ENCODE peak calls at places on chromosomes 3 and 15, in seven cellular contexts. Y is GM23248, J is heart right ventricle, M is tibial nerve, K is suprapubic skin, W is psoas muscle, F is iPS DF 6.9. O is an unnamed sample.

GRCh38 chr3:58563386-58564035 is 13.7 kb downstream of the FAM107A start:
- DNase-seq in Y (peak; percentile 47), J (no peak), M (no peak), K (peak; percentile 62), W (no peak), F (no peak), O (no peak)

GRCh38 chr3:122786067-122786466 is 7.6 kb downstream of the HSPBAP1 start:
- DNase-seq in Y (peak; percentile 80), J (no peak), M (no peak), K (no peak), W (no peak), F (no peak), O (no peak)

GRCh38 chr3:186260726-186261125 is 101.3 kb downstream of the DGKG start:
- DNase-seq in Y (no peak), J (no peak), M (no peak), K (no peak), W (no peak), F (no peak), O (no peak)

GRCh38 chr3:152261329-152261728 is 7.4 kb upstream of the MBNL1 start:
- DNase-seq in Y (no peak), J (no peak), M (no peak), K (no peak), W (no peak), F (no peak), O (no peak)

GRCh38 chr15:34588046-34588674 is 4.7 kb upstream of the GOLGA8B start:
- DNase-seq in Y (peak; percentile 88), J (peak; percentile 47), M (peak; percentile 35), K (no peak), W (peak; percentile 30), F (peak; percentile 33), O (no peak)

GRCh38 chr15:52227456-52227855 is 36.3 kb upstream of the GNB5 start:
- DNase-seq in Y (peak; percentile 85), J (peak; percentile 63), M (peak; percentile 34), K (no peak), W (peak; percentile 50), F (peak; percentile 66), O (no peak)

GRCh38 chr15:67741313-67741712 is 84.0 kb upstream of the SKOR1 start:
- DNase-seq in Y (peak; percentile 33), J (no peak), M (no peak), K (no peak), W (no peak), F (no peak), O (no peak)

GRCh38 chr3:197028711-197029510 is 706 bp downstream of the MELTF start:
- DNase-seq in Y (peak; percentile 41), J (no peak), M (no peak), K (no peak), W (no peak), F (no peak), O (peak; percentile 80)

GRCh38 chr3:196501316-196502064 is 2.1 kb downstream of the RNF168 start:
- DNase-seq in Y (peak; percentile 61), J (no peak), M (no peak), K (no peak), W (peak; percentile 21), F (no peak), O (no peak)

GRCh38 chr15:31328425-31328998 is 1.9 kb downstream of the KLF13 start:
- DNase-seq in Y (peak; percentile 89), J (no peak), M (no peak), K (no peak), W (no peak), F (no peak), O (no peak)

GRCh38 chr15:67303490-67304363 is 49.1 kb downstream of the IQCH start:
- DNase-seq in Y (peak; percentile 47), J (peak; percentile 6), M (no peak), K (no peak), W (no peak), F (peak; percentile 11), O (no peak)

GRCh38 chr3:195033531-195034091 is 237.3 kb downstream of the XXYLT1 start:
- DNase-seq in Y (no peak), J (no peak), M (no peak), K (no peak), W (no peak), F (no peak), O (no peak)

GRCh38 chr3:195032106-195032759 is 238.7 kb downstream of the XXYLT1 start:
- DNase-seq in Y (no peak), J (no peak), M (no peak), K (no peak), W (no peak), F (no peak), O (no peak)

GRCh38 chr3:195030791-195031321 is 240.1 kb downstream of the XXYLT1 start:
- DNase-seq in Y (no peak), J (no peak), M (no peak), K (no peak), W (no peak), F (no peak), O (no peak)

GRCh38 chr3:195032955-195033354 is 238.0 kb downstream of the XXYLT1 start:
- DNase-seq in Y (no peak), J (no peak), M (no peak), K (no peak), W (no peak), F (no peak), O (no peak)

DNA sequence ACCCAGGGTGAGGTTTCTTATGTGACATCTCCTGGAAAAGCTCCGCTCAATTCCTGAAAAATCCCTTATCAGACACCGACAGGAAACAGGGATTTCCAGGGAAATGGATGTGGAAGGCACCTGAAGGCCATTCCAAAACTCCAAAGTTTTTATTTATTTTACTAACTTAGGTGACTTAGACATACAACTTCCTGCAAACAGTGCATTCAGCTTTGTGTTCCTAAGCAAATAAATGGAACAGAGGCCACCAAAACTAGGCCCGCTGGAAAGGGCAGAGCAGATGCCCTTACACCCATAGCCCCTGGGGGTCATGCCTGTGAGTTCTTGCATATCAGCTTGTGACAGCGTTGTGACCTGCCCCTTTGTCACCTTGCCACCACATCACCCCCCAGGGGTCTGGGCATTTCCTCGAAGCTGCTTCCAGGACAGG is 239.4 kb downstream of the XXYLT1 start:
- DNase-seq in Y (no peak), J (no peak), M (no peak), K (no peak), W (no peak), F (no peak), O (no peak)
- H3K27ac ChIP-seq in Y (no peak overlapping the region), J (no peak overlapping the region), M (no peak overlapping the region), K (peak overlapping the region; percentile 51), W (peak overlapping the region; percentile 65), F (no peak overlapping the region), O (no peak overlapping the region)

GRCh38 chr15:48176957-48177356 is 1.1 kb downstream of the MYEF2 start:
- DNase-seq in Y (no peak), J (no peak), M (no peak), K (no peak), W (no peak), F (no peak), O (no peak)

GRCh38 chr15:48177383-48177874 is 666 bp downstream of the MYEF2 start:
- DNase-seq in Y (peak; percentile 68), J (peak; percentile 9), M (no peak), K (no peak), W (no peak), F (no peak), O (no peak)

GRCh38 chr15:48176097-48176496 is 2.0 kb downstream of the MYEF2 start:
- DNase-seq in Y (peak; percentile 2), J (no peak), M (no peak), K (no peak), W (no peak), F (no peak), O (no peak)

GRCh38 chr15:48178612-48178931 is 477 bp upstream of the MYEF2 start:
- DNase-seq in Y (peak; percentile 1), J (no peak), M (no peak), K (no peak), W (no peak), F (no peak), O (no peak)

GRCh38 chr15:48177875-48178611 is at the start of gene MYEF2:
- DNase-seq in Y (peak; percentile 65), J (peak; percentile 71), M (peak; percentile 36), K (peak; percentile 78), W (peak; percentile 55), F (peak; percentile 55), O (peak; percentile 84)
- H3K4me3 ChIP-seq in Y (peak within 1 kb of the TSS; percentile 76), J (peak within 1 kb of the TSS; percentile 58), M (peak within 1 kb of the TSS; percentile 75), K (peak within 1 kb of the TSS; percentile 58), W (peak within 1 kb of the TSS; percentile 71), F (peak within 1 kb of the TSS; percentile 99), O (peak within 1 kb of the TSS; percentile 65)

DNA sequence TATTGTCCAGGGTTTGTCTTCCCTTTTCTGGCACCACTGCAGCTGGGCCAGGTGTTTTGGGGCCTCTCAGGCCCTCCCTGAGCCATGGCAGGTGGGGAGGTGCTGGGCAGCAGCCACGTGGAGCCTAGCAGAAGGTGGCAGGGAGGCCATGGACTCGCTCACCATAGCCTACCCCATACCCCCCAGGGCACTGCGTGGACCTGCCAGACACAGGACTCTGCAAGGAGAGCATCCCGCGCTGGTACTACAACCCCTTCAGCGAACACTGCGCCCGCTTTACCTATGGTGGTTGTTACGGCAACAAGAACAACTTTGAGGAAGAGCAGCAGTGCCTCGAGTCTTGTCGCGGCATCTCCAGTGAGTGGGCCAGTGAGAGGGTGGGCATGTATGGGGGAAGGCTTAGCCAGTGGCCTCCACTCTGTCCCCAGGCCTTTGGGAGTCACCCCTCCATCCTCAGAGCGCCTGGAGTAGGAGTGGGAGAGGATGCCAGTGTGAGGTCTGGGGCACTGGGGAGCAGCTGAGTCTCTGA is 11.9 kb downstream of the SPINT1 start:
- DNase-seq in Y (no peak), J (no peak), M (no peak), K (no peak), W (no peak), F (no peak), O (peak; percentile 27)
- H3K36me3 ChIP-seq in Y (no peaks in the 10 kb centered on the region), J (no peaks in the 10 kb centered on the region), M (no peaks in the 10 kb centered on the region), K (peaks cover 39% of the 10 kb centered on the region), W (no peaks in the 10 kb centered on the region), F (peaks cover 40% of the 10 kb centered on the region), O (no peaks in the 10 kb centered on the region)

GRCh38 chr15:41490355-41490754 is 3.3 kb upstream of the ITPKA start:
- DNase-seq in Y (peak; percentile 97), J (no peak), M (no peak), K (no peak), W (no peak), F (no peak), O (no peak)
- H3K27ac ChIP-seq in Y (no peak overlapping the region), J (no peak overlapping the region), M (no peak overlapping the region), K (no peak overlapping the region), W (no peak overlapping the region), F (no peak overlapping the region), O (no peak overlapping the region)

DNA sequence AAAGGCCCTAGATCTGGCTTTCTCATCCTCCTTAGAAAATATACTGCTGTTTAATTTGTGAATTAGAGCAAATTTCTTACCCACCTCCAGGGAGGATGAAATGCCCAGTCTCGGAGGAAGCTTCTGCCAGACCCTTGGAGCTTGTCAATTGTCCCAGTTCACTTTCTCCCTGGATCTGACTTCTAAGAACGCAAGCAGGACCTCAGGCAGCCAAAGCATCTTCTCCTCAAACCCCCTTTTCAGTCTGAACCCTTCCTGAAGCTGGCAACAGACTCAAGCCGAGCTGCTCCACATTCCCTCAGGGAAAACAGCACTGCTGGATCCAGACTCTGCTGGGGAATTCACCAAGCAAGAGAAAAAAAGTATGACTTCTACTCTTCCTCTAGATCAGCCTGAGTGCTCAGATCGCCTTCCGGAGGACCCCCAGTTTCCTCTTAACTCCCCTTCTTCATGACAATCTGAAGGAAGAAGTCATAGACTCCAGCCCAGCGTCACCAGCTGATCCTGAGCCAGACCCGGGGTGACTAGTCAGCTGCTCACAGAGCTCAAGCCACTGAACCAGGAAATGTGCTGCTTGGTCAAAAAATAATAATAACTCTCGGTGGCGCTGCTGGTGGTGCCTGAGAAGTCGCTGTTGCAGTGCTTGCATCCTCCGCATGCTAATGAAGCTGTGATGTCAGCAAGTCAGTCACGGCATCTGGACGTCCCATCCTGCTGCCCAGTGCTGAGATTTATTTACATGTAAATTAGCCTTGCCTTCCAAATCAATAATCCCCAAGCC is at the start of gene PRICKLE2:
- DNase-seq in Y (peak; percentile 97), J (peak; percentile 89), M (peak; percentile 71), K (peak; percentile 89), W (peak; percentile 77), F (no peak), O (peak; percentile 96)
- H3K4me3 ChIP-seq in Y (peak within 1 kb of the TSS; percentile 75), J (no peak within 1 kb of the TSS), M (peak within 1 kb of the TSS; percentile 27), K (peak within 1 kb of the TSS; percentile 41), W (peak within 1 kb of the TSS; percentile 53), F (no peak within 1 kb of the TSS), O (peak within 1 kb of the TSS; percentile 34)

O was measured in aorta.